ENCODE peak calls at places on chromosomes 5 and 9, in eight cellular contexts. J is stomach, K is brain microvascular endothelial cell, T is fibroblast of lung, H is adrenal gland, S is GM06990, Z is tibial artery, M is breast epithelium. F is an unnamed sample.

GRCh38 chr9:96660693-96661248 is 5.7 kb upstream of the PRXL2C start:
- DNase-seq in K (no peak), J (no peak), M (no peak), S (peak), Z (no peak), H (no peak), T (no peak), F (no peak)

GRCh38 chr5:151348789-151349188 is 1.4 kb upstream of the SLC36A2 start:
- DNase-seq in Z (no peak), J (no peak), S (no peak), M (no peak), K (no peak), T (no peak), H (no peak), F (peak)

GRCh38 chr5:97501965-97502305 is 318.9 kb upstream of the RIOK2 start:
- DNase-seq in M (no peak), H (no peak), J (no peak), T (peak), S (no peak), K (no peak), Z (no peak), F (no peak)

GRCh38 chr5:168724227-168724626 is 145.1 kb upstream of the PANK3 start:
- DNase-seq in K (no peak), Z (no peak), J (no peak), M (no peak), S (no peak), H (no peak), T (no peak), F (no peak)

GRCh38 chr5:138466900-138467710 is 1.8 kb downstream of the EGR1 start:
- DNase-seq in M (no peak), S (peak), T (peak), J (peak), Z (no peak), H (peak), K (no peak), F (no peak)

GRCh38 chr5:80672140-80672736 is 17.5 kb upstream of the DHFR start:
- DNase-seq in H (peak), Z (peak), K (peak), S (no peak), J (peak), T (peak), M (peak), F (peak)

GRCh38 chr9:30815585-30815984 is 1568.9 kb upstream of the ACO1 start:
- DNase-seq in M (no peak), Z (no peak), H (no peak), S (no peak), T (no peak), J (no peak), K (no peak), F (no peak)

GRCh38 chr5:143258559-143259253 is 144.8 kb downstream of the NR3C1 start:
- DNase-seq in H (no peak), T (peak), J (no peak), M (no peak), Z (no peak), K (no peak), S (no peak), F (no peak)

GRCh38 chr5:43664641-43665040 is 61.7 kb downstream of the NNT start:
- DNase-seq in J (no peak), S (no peak), K (no peak), Z (no peak), M (no peak), T (no peak), H (no peak), F (no peak)

GRCh38 chr5:123351315-123351714 is 71.9 kb downstream of the CEP120 start:
- DNase-seq in J (no peak), S (no peak), H (no peak), K (no peak), T (no peak), M (no peak), Z (no peak), F (no peak)

GRCh38 chr9:114409103-114409780 is 21.5 kb upstream of the AKNA start:
- DNase-seq in H (no peak), Z (no peak), S (no peak), T (peak), M (no peak), J (no peak), K (peak), F (no peak)

GRCh38 chr5:19927919-19928318 is 60.1 kb downstream of the CDH18 start:
- DNase-seq in S (no peak), M (no peak), J (no peak), H (no peak), Z (no peak), T (no peak), K (no peak), F (no peak)

GRCh38 chr5:5979761-5980570 is 398.4 kb downstream of the MED10 start:
- DNase-seq in J (no peak), K (no peak), M (no peak), T (no peak), H (no peak), Z (no peak), S (no peak), F (no peak)

GRCh38 chr5:115150512-115150911 is 19.2 kb downstream of the TRIM36 start:
- DNase-seq in K (no peak), Z (no peak), M (no peak), H (no peak), T (no peak), S (no peak), J (no peak), F (no peak)

GRCh38 chr9:91577540-91577939 is 153.9 kb upstream of the NFIL3 start:
- DNase-seq in S (no peak), J (no peak), H (no peak), Z (no peak), T (peak), K (no peak), M (no peak), F (no peak)

GRCh38 chr5:82821978-82822927 is 254.9 kb downstream of the TMEM167A start:
- DNase-seq in J (no peak), K (peak), T (peak), S (no peak), Z (no peak), M (no peak), H (no peak), F (no peak)

GRCh38 chr9:68513981-68514380 is 26.7 kb downstream of the TMEM252 start:
- DNase-seq in K (no peak), J (no peak), T (no peak), H (no peak), M (no peak), S (no peak), Z (no peak), F (no peak)

GRCh38 chr9:89025538-89025937 is 34.3 kb downstream of the S1PR3 start:
- DNase-seq in M (no peak), S (no peak), T (no peak), H (no peak), Z (no peak), J (no peak), K (no peak), F (no peak)

GRCh38 chr5:61949054-61949679 is 356.8 kb upstream of the KIF2A start:
- DNase-seq in J (no peak), M (no peak), H (no peak), S (no peak), Z (no peak), K (no peak), T (no peak), F (no peak)

GRCh38 chr5:109830955-109831502 is 141.3 kb downstream of the MAN2A1 start:
- DNase-seq in H (no peak), S (no peak), J (no peak), K (no peak), T (peak), M (no peak), Z (no peak), F (no peak)

GRCh38 chr9:97766092-97766491 is 69.0 kb upstream of the XPA start:
- DNase-seq in M (no peak), S (no peak), Z (no peak), J (no peak), T (peak), K (peak), H (no peak), F (no peak)

GRCh38 chr5:43000914-43001313 is 39.2 kb downstream of the ANXA2R start:
- DNase-seq in H (no peak), S (no peak), T (no peak), M (no peak), J (no peak), K (no peak), Z (no peak), F (no peak)

GRCh38 chr9:134332841-134333233 is 6.6 kb downstream of the RXRA start:
- DNase-seq in M (no peak), S (no peak), Z (no peak), J (no peak), K (no peak), T (no peak), H (no peak), F (no peak)

GRCh38 chr5:107812570-107813141 is 141.9 kb upstream of the EFNA5 start:
- DNase-seq in S (peak), M (no peak), T (peak), J (no peak), Z (no peak), H (no peak), K (peak), F (peak)

GRCh38 chr9:38243993-38244392 is 148.5 kb upstream of the ALDH1B1 start:
- DNase-seq in Z (no peak), K (no peak), J (no peak), S (no peak), M (no peak), H (no peak), T (no peak), F (no peak)

GRCh38 chr5:58382131-58382534 is 77.8 kb downstream of the PLK2 start:
- DNase-seq in T (no peak), S (no peak), H (peak), M (no peak), Z (no peak), J (no peak), K (no peak), F (no peak)

GRCh38 chr9:77926314-77926959 is 105.2 kb downstream of the GNAQ start:
- DNase-seq in J (no peak), T (peak), H (no peak), S (no peak), Z (no peak), M (no peak), K (peak), F (no peak)
- H3K4me3 ChIP-seq in J (no peak), T (no peak), H (no peak), S (no peak), Z (no peak), M (no peak), K (no peak), F (no peak)

GRCh38 chr9:93451762-93452709 is 551 bp downstream of the FAM120A start:
- DNase-seq in M (no peak), K (peak), H (peak), Z (peak), S (peak), T (peak), J (peak), F (peak)
- TF ChIP-seq CTCF in M (peak), K (peak), H (peak), Z (peak), S (no peak), T (no peak), J (peak), F (peak)

DNA sequence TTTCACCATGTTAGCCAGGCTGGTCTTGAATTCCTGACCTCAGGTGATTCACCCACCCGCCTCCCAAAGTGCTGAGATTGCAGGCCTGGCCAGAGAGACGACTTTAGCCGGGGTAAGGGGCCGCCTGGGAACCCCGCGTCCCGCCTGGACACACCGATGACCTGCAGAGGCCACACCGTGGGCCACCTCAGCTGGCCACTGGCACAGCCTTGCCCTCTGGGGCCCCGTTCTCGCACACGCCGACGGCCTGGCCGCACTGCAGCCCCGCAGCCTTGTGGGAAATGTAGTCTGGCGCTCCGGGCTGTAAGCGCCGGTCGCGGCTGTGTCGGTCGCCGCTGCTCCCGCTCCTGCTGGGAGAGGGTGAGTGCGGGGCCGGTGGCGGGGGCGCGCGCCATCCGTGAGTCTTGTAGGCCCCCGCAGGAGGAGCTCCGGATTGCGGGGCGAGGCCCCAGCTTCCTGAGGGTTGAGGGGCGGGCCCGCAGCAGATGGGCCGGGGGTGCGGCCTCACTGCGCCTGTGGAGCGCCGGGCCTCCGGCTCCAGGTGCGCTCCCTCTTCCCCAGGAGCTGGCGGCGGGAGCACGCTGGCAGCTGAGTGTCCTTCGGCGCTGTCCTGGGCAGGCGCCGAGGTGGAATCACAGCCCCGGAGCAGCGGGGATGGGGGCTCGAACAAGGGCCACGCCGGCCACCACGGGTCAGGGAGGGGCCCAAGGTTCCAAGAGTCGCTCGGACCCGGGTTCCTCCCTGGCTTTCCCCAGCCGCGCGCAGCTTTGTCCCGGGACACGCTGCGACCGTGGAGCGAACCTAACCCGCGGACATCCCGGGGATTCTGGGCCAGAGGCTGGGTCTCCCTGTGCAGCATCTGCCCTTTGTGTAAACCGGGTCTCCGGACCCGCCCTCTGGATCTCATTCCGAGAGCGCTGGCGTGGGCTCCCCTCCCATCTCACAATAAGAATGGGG is at the start of gene ZFP2:
- DNase-seq in S (peak), H (peak), M (peak), Z (peak), K (peak), J (peak), T (peak), F (peak)
- H3K4me3 ChIP-seq in S (peak), H (peak), M (peak), Z (peak), K (peak), J (peak), T (peak), F (peak)

DNA sequence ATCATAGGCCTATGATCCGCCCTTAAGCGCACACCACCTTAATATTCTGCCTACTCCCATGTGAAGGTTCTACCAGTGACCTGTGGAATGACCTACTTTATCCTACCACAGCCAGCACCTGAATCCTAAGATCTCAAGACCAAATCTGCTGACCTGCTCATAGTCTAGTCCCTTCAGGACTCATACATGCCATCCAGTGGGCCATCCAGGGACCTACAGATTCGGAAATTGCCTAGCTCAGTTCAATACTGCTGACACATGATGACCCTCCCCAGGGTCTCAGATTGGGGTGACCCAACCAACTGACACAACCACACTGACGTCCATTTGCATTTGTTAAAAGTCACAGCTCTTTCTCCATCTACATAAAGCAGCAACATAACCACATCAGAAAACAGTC is 443.8 kb upstream of the ST8SIA4 start:
- DNase-seq in H (no peak), Z (no peak), M (no peak), K (no peak), T (no peak), S (no peak), J (no peak), F (no peak)
- TF ChIP-seq CTCF in H (no peak), Z (no peak), M (no peak), K (no peak), T (no peak), S (no peak), J (no peak), F (no peak)

F was measured in gastrocnemius medialis.